ENCODE peak calls at places on chromosomes 7 and 10, in four cellular contexts. O, J, I and D are unnamed samples.

GRCh38 chr10:114278140-114278883 is 39.3 kb downstream of the VWA2 start:
- DNase-seq in O (no peak), J (no peak), I (no peak), D (no peak)

GRCh38 chr10:36256905-36257304 is 614.8 kb upstream of the FZD8 start:
- DNase-seq in J (peak; percentile 30), O (no peak), I (no peak), D (no peak)

GRCh38 chr7:8160810-8161209 is 101.2 kb downstream of the ICA1 start:
- DNase-seq in O (no peak), J (peak; percentile 14), I (no peak), D (peak; percentile 1)

GRCh38 chr10:77504196-77504869 is 133.3 kb downstream of the KCNMA1 start:
- DNase-seq in I (no peak), J (peak; percentile 66), O (no peak), D (no peak)

GRCh38 chr7:103031781-103032180 is 42.8 kb downstream of the FBXL13 start:
- DNase-seq in O (no peak), J (peak; percentile 34), I (no peak), D (peak; percentile 12)

GRCh38 chr10:78903351-78903940 is 165.3 kb upstream of the ZMIZ1 start:
- DNase-seq in O (no peak), I (no peak), J (no peak), D (no peak)

GRCh38 chr7:877312-878232 is 1.2 kb downstream of the GET4 start:
- DNase-seq in I (no peak), J (peak; percentile 27), O (no peak), D (no peak)

GRCh38 chr10:49613882-49614241 is at the start of gene CHAT:
- DNase-seq in J (no peak), O (no peak), I (no peak), D (no peak)

GRCh38 chr7:157003445-157004049 is 6.9 kb downstream of the MNX1 start:
- DNase-seq in O (no peak), J (no peak), I (no peak), D (no peak)

GRCh38 chr10:12041766-12042408 is 722 bp downstream of the UPF2 start:
- DNase-seq in J (peak; percentile 55), I (peak; percentile 13), O (no peak), D (peak; percentile 29)

GRCh38 chr10:114499630-114500190 is 95.4 kb upstream of the AFAP1L2 start:
- DNase-seq in O (peak; percentile 93), J (no peak), I (peak; percentile 77), D (peak; percentile 99)

GRCh38 chr7:140625908-140626868 is 14.4 kb downstream of the DENND2A start:
- DNase-seq in O (no peak), J (peak; percentile 97), I (no peak), D (peak; percentile 75)

GRCh38 chr10:80459047-80459865 is 5.1 kb downstream of the TSPAN14 start:
- DNase-seq in J (peak; percentile 87), O (peak; percentile 32), I (peak; percentile 48), D (peak; percentile 68)

GRCh38 chr10:45514283-45515270 is 140.6 kb downstream of the ALOX5 start:
- DNase-seq in I (peak; percentile 51), O (peak; percentile 77), J (peak; percentile 20), D (peak; percentile 94)

GRCh38 chr7:40888499-40888898 is 753.7 kb downstream of the SUGCT start:
- DNase-seq in O (no peak), I (no peak), J (no peak), D (no peak)

GRCh38 chr7:108284349-108285017 is 154.3 kb upstream of the LAMB4 start:
- DNase-seq in O (no peak), J (no peak), I (no peak), D (no peak)

GRCh38 chr7:73770002-73770859 is at the start of gene CLDN3:
- DNase-seq in O (peak; percentile 96), J (peak; percentile 15), I (peak; percentile 83), D (no peak)

GRCh38 chr7:65840446-65840845 is 32.4 kb upstream of the VKORC1L1 start:
- DNase-seq in O (peak; percentile 6), I (no peak), J (no peak), D (no peak)